ENCODE peak calls at places on chromosomes 12 and 14, in nine cellular contexts. One of them, this sample, is unnamed.

GRCh38 chr14:79395061-79395460 is 816.2 kb downstream of the DIO2 start:
- DNase-seq in HepG2: no peak
- DNase-seq in pancreas: no peak
- DNase-seq in A549: no peak
- DNase-seq in body of pancreas: no peak
- DNase-seq in ascending aorta: no peak
- DNase-seq in endothelial cell: no peak
- DNase-seq in tibial artery: no peak
- DNase-seq in fibroblast of the aortic adventitia: peak
- DNase-seq in this sample: no peak

GRCh38 chr12:117980621-117981020 is 11.8 kb upstream of the KSR2 start:
- DNase-seq in HepG2: no peak
- DNase-seq in pancreas: no peak
- DNase-seq in A549: no peak
- DNase-seq in body of pancreas: no peak
- DNase-seq in ascending aorta: no peak
- DNase-seq in endothelial cell: no peak
- DNase-seq in tibial artery: no peak
- DNase-seq in fibroblast of the aortic adventitia: no peak
- DNase-seq in this sample: no peak

GRCh38 chr12:25800101-25800500 is 158.4 kb upstream of the RASSF8 start:
- DNase-seq in HepG2: no peak
- DNase-seq in pancreas: no peak
- DNase-seq in A549: no peak
- DNase-seq in body of pancreas: no peak
- DNase-seq in ascending aorta: no peak
- DNase-seq in endothelial cell: no peak
- DNase-seq in tibial artery: no peak
- DNase-seq in fibroblast of the aortic adventitia: no peak
- DNase-seq in this sample: no peak

GRCh38 chr12:95988506-95989275 is 7.5 kb downstream of the HAL start:
- DNase-seq in HepG2: no peak
- DNase-seq in pancreas: no peak
- DNase-seq in A549: no peak
- DNase-seq in body of pancreas: no peak
- DNase-seq in ascending aorta: no peak
- DNase-seq in endothelial cell: no peak
- DNase-seq in tibial artery: no peak
- DNase-seq in fibroblast of the aortic adventitia: no peak
- DNase-seq in this sample: no peak

GRCh38 chr14:98186140-98186539 is 1085.9 kb downstream of the BCL11B start:
- DNase-seq in HepG2: no peak
- DNase-seq in pancreas: no peak
- DNase-seq in A549: no peak
- DNase-seq in body of pancreas: no peak
- DNase-seq in ascending aorta: no peak
- DNase-seq in endothelial cell: no peak
- DNase-seq in tibial artery: no peak
- DNase-seq in fibroblast of the aortic adventitia: no peak
- DNase-seq in this sample: no peak

GRCh38 chr14:53596845-53597525 is 359.6 kb downstream of the BMP4 start:
- DNase-seq in HepG2: no peak
- DNase-seq in pancreas: no peak
- DNase-seq in A549: no peak
- DNase-seq in body of pancreas: no peak
- DNase-seq in ascending aorta: no peak
- DNase-seq in endothelial cell: no peak
- DNase-seq in tibial artery: no peak
- DNase-seq in fibroblast of the aortic adventitia: no peak
- DNase-seq in this sample: no peak

GRCh38 chr12:95820096-95820703 is 29.6 kb upstream of the NTN4 start:
- DNase-seq in HepG2: peak
- DNase-seq in pancreas: no peak
- DNase-seq in A549: peak
- DNase-seq in body of pancreas: peak
- DNase-seq in ascending aorta: no peak
- DNase-seq in endothelial cell: peak
- DNase-seq in tibial artery: no peak
- DNase-seq in fibroblast of the aortic adventitia: peak
- DNase-seq in this sample: no peak

GRCh38 chr14:71472281-71472960 is 459.8 kb upstream of the RGS6 start:
- DNase-seq in HepG2: no peak
- DNase-seq in pancreas: no peak
- DNase-seq in A549: no peak
- DNase-seq in body of pancreas: no peak
- DNase-seq in ascending aorta: no peak
- DNase-seq in endothelial cell: no peak
- DNase-seq in tibial artery: no peak
- DNase-seq in fibroblast of the aortic adventitia: peak
- DNase-seq in this sample: no peak

GRCh38 chr14:20197459-20197858 is 6.8 kb downstream of the OR11G2 start:
- DNase-seq in HepG2: no peak
- DNase-seq in pancreas: no peak
- DNase-seq in A549: no peak
- DNase-seq in body of pancreas: no peak
- DNase-seq in ascending aorta: no peak
- DNase-seq in endothelial cell: no peak
- DNase-seq in tibial artery: no peak
- DNase-seq in fibroblast of the aortic adventitia: no peak
- DNase-seq in this sample: no peak

GRCh38 chr14:39228044-39228443 is 5.7 kb upstream of the MIA2 start:
- DNase-seq in HepG2: peak
- DNase-seq in pancreas: no peak
- DNase-seq in A549: no peak
- DNase-seq in body of pancreas: no peak
- DNase-seq in ascending aorta: no peak
- DNase-seq in endothelial cell: no peak
- DNase-seq in tibial artery: no peak
- DNase-seq in fibroblast of the aortic adventitia: no peak
- DNase-seq in this sample: no peak

GRCh38 chr14:24677956-24678355 is 44.0 kb upstream of the GZMB start:
- DNase-seq in HepG2: no peak
- DNase-seq in pancreas: no peak
- DNase-seq in A549: no peak
- DNase-seq in body of pancreas: no peak
- DNase-seq in ascending aorta: no peak
- DNase-seq in endothelial cell: no peak
- DNase-seq in tibial artery: no peak
- DNase-seq in fibroblast of the aortic adventitia: no peak
- DNase-seq in this sample: no peak

GRCh38 chr14:24681056-24681455 is 47.1 kb upstream of the GZMB start:
- DNase-seq in HepG2: no peak
- DNase-seq in pancreas: no peak
- DNase-seq in A549: no peak
- DNase-seq in body of pancreas: no peak
- DNase-seq in ascending aorta: no peak
- DNase-seq in endothelial cell: no peak
- DNase-seq in tibial artery: no peak
- DNase-seq in fibroblast of the aortic adventitia: no peak
- DNase-seq in this sample: no peak

GRCh38 chr14:24680516-24680915 is 46.5 kb upstream of the GZMB start:
- DNase-seq in HepG2: no peak
- DNase-seq in pancreas: no peak
- DNase-seq in A549: no peak
- DNase-seq in body of pancreas: no peak
- DNase-seq in ascending aorta: no peak
- DNase-seq in endothelial cell: no peak
- DNase-seq in tibial artery: no peak
- DNase-seq in fibroblast of the aortic adventitia: no peak
- DNase-seq in this sample: no peak

GRCh38 chr14:24678801-24679247 is 44.8 kb upstream of the GZMB start:
- DNase-seq in HepG2: peak
- DNase-seq in pancreas: peak
- DNase-seq in A549: peak
- DNase-seq in body of pancreas: peak
- DNase-seq in ascending aorta: peak
- DNase-seq in endothelial cell: peak
- DNase-seq in tibial artery: no peak
- DNase-seq in fibroblast of the aortic adventitia: peak
- DNase-seq in this sample: peak

DNA sequence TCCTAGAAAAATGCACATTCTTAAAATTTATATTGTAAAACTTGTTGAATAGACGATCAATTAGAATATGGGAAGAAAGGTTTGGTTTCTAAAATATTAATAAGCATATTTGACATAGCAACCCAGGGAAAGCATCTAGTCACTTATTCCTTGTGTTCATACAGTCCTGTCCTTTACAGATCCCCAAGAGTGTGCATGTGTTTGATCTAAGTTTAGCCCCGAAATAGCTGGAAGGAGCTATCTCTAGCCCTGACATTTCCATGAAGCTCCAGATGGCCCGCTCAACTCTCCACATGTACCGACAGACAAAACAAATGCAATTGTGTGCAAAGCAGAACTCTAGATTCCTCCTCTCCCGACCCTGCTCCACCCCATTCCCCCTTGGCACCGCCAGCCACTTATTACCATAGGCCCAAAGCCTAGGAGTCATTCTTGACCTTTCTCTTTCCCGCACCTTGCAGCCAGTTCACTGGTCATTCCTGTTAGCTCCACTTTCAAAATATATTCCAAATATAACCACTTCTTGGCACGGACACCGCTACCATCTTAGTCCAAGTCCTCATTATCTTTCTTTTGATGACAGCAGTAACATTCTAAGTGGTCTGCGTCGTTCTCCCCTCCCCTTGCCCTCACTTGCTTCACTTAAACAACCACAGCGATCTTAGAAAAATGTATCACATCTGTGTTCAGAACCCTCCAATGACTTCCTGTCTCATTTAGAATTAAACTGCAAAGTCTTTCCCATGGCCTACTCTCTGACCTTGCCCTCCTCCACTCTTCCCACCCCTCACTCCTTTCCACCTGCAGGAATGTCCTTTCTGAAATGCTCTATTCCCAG is 45.5 kb upstream of the GZMB start:
- DNase-seq in HepG2: no peak
- DNase-seq in pancreas: no peak
- DNase-seq in A549: no peak
- DNase-seq in body of pancreas: no peak
- DNase-seq in ascending aorta: no peak
- DNase-seq in endothelial cell: no peak
- DNase-seq in tibial artery: no peak
- DNase-seq in fibroblast of the aortic adventitia: no peak
- DNase-seq in this sample: peak
- TF ChIP-seq CTCF in HepG2: no peak
- TF ChIP-seq CTCF in pancreas: no peak
- TF ChIP-seq CTCF in A549: peak
- TF ChIP-seq CTCF in body of pancreas: no peak
- TF ChIP-seq CTCF in ascending aorta: no peak
- TF ChIP-seq CTCF in endothelial cell: peak
- TF ChIP-seq CTCF in tibial artery: no peak
- TF ChIP-seq CTCF in fibroblast of the aortic adventitia: no peak
- TF ChIP-seq CTCF in this sample: peak

GRCh38 chr14:22164616-22165015 is 424.4 kb downstream of the DAD1 start:
- DNase-seq in HepG2: no peak
- DNase-seq in pancreas: no peak
- DNase-seq in A549: no peak
- DNase-seq in body of pancreas: no peak
- DNase-seq in ascending aorta: no peak
- DNase-seq in endothelial cell: no peak
- DNase-seq in tibial artery: no peak
- DNase-seq in fibroblast of the aortic adventitia: no peak
- DNase-seq in this sample: no peak

GRCh38 chr14:22158560-22158959 is 430.5 kb downstream of the DAD1 start:
- DNase-seq in HepG2: no peak
- DNase-seq in pancreas: no peak
- DNase-seq in A549: no peak
- DNase-seq in body of pancreas: no peak
- DNase-seq in ascending aorta: no peak
- DNase-seq in endothelial cell: no peak
- DNase-seq in tibial artery: no peak
- DNase-seq in fibroblast of the aortic adventitia: no peak
- DNase-seq in this sample: no peak

GRCh38 chr14:22159968-22160367 is 429.1 kb downstream of the DAD1 start:
- DNase-seq in HepG2: no peak
- DNase-seq in pancreas: no peak
- DNase-seq in A549: no peak
- DNase-seq in body of pancreas: no peak
- DNase-seq in ascending aorta: no peak
- DNase-seq in endothelial cell: no peak
- DNase-seq in tibial artery: no peak
- DNase-seq in fibroblast of the aortic adventitia: no peak
- DNase-seq in this sample: peak

GRCh38 chr14:22159049-22159448 is 430.0 kb downstream of the DAD1 start:
- DNase-seq in HepG2: no peak
- DNase-seq in pancreas: no peak
- DNase-seq in A549: no peak
- DNase-seq in body of pancreas: no peak
- DNase-seq in ascending aorta: no peak
- DNase-seq in endothelial cell: no peak
- DNase-seq in tibial artery: no peak
- DNase-seq in fibroblast of the aortic adventitia: no peak
- DNase-seq in this sample: no peak

GRCh38 chr14:22163051-22163450 is 426.0 kb downstream of the DAD1 start:
- DNase-seq in HepG2: peak
- DNase-seq in pancreas: no peak
- DNase-seq in A549: no peak
- DNase-seq in body of pancreas: no peak
- DNase-seq in ascending aorta: no peak
- DNase-seq in endothelial cell: no peak
- DNase-seq in tibial artery: no peak
- DNase-seq in fibroblast of the aortic adventitia: no peak
- DNase-seq in this sample: no peak
- TF ChIP-seq CTCF in HepG2: peak
- TF ChIP-seq CTCF in pancreas: no peak
- TF ChIP-seq CTCF in A549: no peak
- TF ChIP-seq CTCF in body of pancreas: no peak
- TF ChIP-seq CTCF in ascending aorta: no peak
- TF ChIP-seq CTCF in endothelial cell: peak
- TF ChIP-seq CTCF in tibial artery: no peak
- TF ChIP-seq CTCF in fibroblast of the aortic adventitia: no peak
- TF ChIP-seq CTCF in this sample: no peak

DNA sequence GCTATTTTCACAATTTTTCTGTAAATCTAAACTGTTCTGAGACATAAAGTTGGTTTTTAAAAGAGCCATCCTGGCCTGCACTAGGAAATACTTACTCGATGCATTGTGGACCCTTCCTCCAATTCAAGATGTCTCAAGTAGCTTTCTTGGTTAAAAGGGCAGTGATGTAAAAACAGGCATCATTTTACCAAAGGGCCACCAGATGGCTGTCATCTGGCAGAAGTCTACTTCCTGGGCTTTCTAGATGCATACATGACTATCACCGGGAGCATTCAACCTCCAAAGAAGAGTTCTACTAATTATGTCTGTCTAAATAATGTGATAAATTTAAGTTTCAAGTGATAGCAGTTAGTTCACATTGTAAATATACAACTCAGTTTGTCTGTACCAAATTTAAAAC is 96.8 kb upstream of the FRMD6 start:
- DNase-seq in HepG2: no peak
- DNase-seq in pancreas: no peak
- DNase-seq in A549: no peak
- DNase-seq in body of pancreas: no peak
- DNase-seq in ascending aorta: no peak
- DNase-seq in endothelial cell: no peak
- DNase-seq in tibial artery: no peak
- DNase-seq in fibroblast of the aortic adventitia: peak
- DNase-seq in this sample: no peak
- TF ChIP-seq CTCF in HepG2: peak
- TF ChIP-seq CTCF in pancreas: no peak
- TF ChIP-seq CTCF in A549: peak
- TF ChIP-seq CTCF in body of pancreas: no peak
- TF ChIP-seq CTCF in ascending aorta: no peak
- TF ChIP-seq CTCF in endothelial cell: no peak
- TF ChIP-seq CTCF in tibial artery: no peak
- TF ChIP-seq CTCF in fibroblast of the aortic adventitia: no peak
- TF ChIP-seq CTCF in this sample: no peak

GRCh38 chr12:51382173-51382572 is 9.0 kb downstream of the GALNT6 start:
- DNase-seq in HepG2: no peak
- DNase-seq in pancreas: no peak
- DNase-seq in A549: no peak
- DNase-seq in body of pancreas: no peak
- DNase-seq in ascending aorta: no peak
- DNase-seq in endothelial cell: no peak
- DNase-seq in tibial artery: no peak
- DNase-seq in fibroblast of the aortic adventitia: no peak
- DNase-seq in this sample: no peak
- TF ChIP-seq CTCF in HepG2: no peak
- TF ChIP-seq CTCF in pancreas: no peak
- TF ChIP-seq CTCF in A549: no peak
- TF ChIP-seq CTCF in body of pancreas: no peak
- TF ChIP-seq CTCF in ascending aorta: no peak
- TF ChIP-seq CTCF in endothelial cell: no peak
- TF ChIP-seq CTCF in tibial artery: no peak
- TF ChIP-seq CTCF in fibroblast of the aortic adventitia: no peak
- TF ChIP-seq CTCF in this sample: no peak

This sample was measured in activated CD8-positive, alpha-beta T cell treated with anti-CD3 and anti-CD28 coated beads for 36 hours.